ENCODE peak calls at places on chromosomes 13 and 19, in ten cellular contexts. N is activated CD4-positive, alpha-beta T cell treated with anti-CD3 and anti-CD28 coated beads for 36 hours; L is Right ventricle myocardium superior; F is activated T-cell treated with anti-CD3 and anti-CD28 coated beads, Interleukin-2, amount 50 U/mL, for 72 hours; B is left cardiac atrium; W is activated CD4-positive, CD25-positive, alpha-beta regulatory T cell treated with anti-CD3 and anti-CD28 coated beads, Interleukin-2, amount 50 U/mL, for 24 hours; Q is T-cell; T is upper lobe of right lung; D is WTC11; M is effector memory CD8-positive, alpha-beta T cell. S is an unnamed sample.

GRCh38 chr19:54674021-54674617 is 11.3 kb downstream of the LILRB4 start:
- ATAC-seq in N (no peak), L (no peak), F (no peak), B (no peak), W (no peak), Q (no peak), T (no peak), D (no peak), M (no peak), S (no peak)

GRCh38 chr19:16096281-16096855 is 15.3 kb upstream of the RAB8A start:
- ATAC-seq in N (no peak), L (no peak), F (no peak), B (no peak), W (no peak), Q (no peak), T (peak; percentile 21), D (no peak), M (no peak), S (no peak)

GRCh38 chr13:43374621-43375020 is 351.2 kb downstream of the DNAJC15 start:
- ATAC-seq in N (no peak), L (peak; percentile 27), F (no peak), B (no peak), W (no peak), Q (no peak), T (peak; percentile 84), D (no peak), M (no peak), S (no peak)

GRCh38 chr13:28375250-28375930 is 119.5 kb downstream of the FLT1 start:
- ATAC-seq in N (no peak), L (no peak), F (no peak), B (no peak), W (no peak), Q (no peak), T (no peak), D (peak; percentile 43), M (no peak), S (no peak)

GRCh38 chr19:36837525-36837901 is 674 bp downstream of the ZNF790 start:
- ATAC-seq in N (no peak), L (no peak), F (peak; percentile 5), B (no peak), W (no peak), Q (peak; percentile 19), T (no peak), D (no peak), M (peak; percentile 4), S (peak; percentile 1)

GRCh38 chr19:13072206-13072898 is 30.3 kb downstream of the LYL1 start:
- ATAC-seq in N (no peak), L (no peak), F (no peak), B (no peak), W (no peak), Q (no peak), T (no peak), D (no peak), M (no peak), S (no peak)

GRCh38 chr19:4713384-4713951 is 10.2 kb downstream of the DPP9 start:
- ATAC-seq in N (no peak), L (peak; percentile 56), F (no peak), B (peak; percentile 36), W (no peak), Q (no peak), T (peak; percentile 56), D (no peak), M (no peak), S (no peak)

GRCh38 chr13:46629811-46630413 is 76.9 kb downstream of the LRCH1 start:
- ATAC-seq in N (no peak), L (no peak), F (no peak), B (no peak), W (no peak), Q (no peak), T (no peak), D (no peak), M (no peak), S (no peak)

GRCh38 chr19:45253396-45254027 is 2.4 kb downstream of the MARK4 start:
- ATAC-seq in N (peak; percentile 37), L (no peak), F (no peak), B (no peak), W (peak; percentile 23), Q (no peak), T (no peak), D (no peak), M (peak; percentile 52), S (no peak)

GRCh38 chr13:94318418-94318817 is 161.1 kb downstream of the DCT start:
- ATAC-seq in N (no peak), L (no peak), F (no peak), B (no peak), W (no peak), Q (no peak), T (no peak), D (no peak), M (no peak), S (no peak)

S was measured in activated T-helper 17 cell treated with anti-CD3 and anti-CD28 coated beads, Interleukin-2, amount 50 U/mL, for 72 hours.